ENCODE peak calls at places on chromosomes 4 and X, in eight cellular contexts. One of them, this sample, is unnamed.

GRCh38 chrX:38649227-38649626 is 87.9 kb downstream of the TSPAN7 start:
- DNase-seq in CD4-positive, alpha-beta T cell: no peak
- DNase-seq in heart right ventricle: no peak
- DNase-seq in lower leg skin: no peak
- DNase-seq in GM12865: no peak
- DNase-seq in astrocyte of the spinal cord: no peak
- DNase-seq in stomach: no peak
- DNase-seq in neural progenitor cell: no peak
- DNase-seq in this sample: no peak

GRCh38 chrX:120690344-120690743 is 60.5 kb upstream of the C1GALT1C1 start:
- DNase-seq in stomach: no peak
- DNase-seq in astrocyte of the spinal cord: no peak
- DNase-seq in lower leg skin: no peak
- DNase-seq in GM12865: no peak
- DNase-seq in neural progenitor cell: no peak
- DNase-seq in heart right ventricle: no peak
- DNase-seq in CD4-positive, alpha-beta T cell: no peak
- DNase-seq in this sample: no peak

GRCh38 chr4:174425669-174426068 is 96.6 kb downstream of the HPGD start:
- DNase-seq in GM12865: no peak
- DNase-seq in astrocyte of the spinal cord: no peak
- DNase-seq in lower leg skin: no peak
- DNase-seq in stomach: no peak
- DNase-seq in heart right ventricle: no peak
- DNase-seq in neural progenitor cell: no peak
- DNase-seq in CD4-positive, alpha-beta T cell: no peak
- DNase-seq in this sample: no peak

GRCh38 chr4:7462509-7462971 is 27.8 kb upstream of the PSAPL1 start:
- DNase-seq in astrocyte of the spinal cord: no peak
- DNase-seq in stomach: peak; percentile 32
- DNase-seq in neural progenitor cell: peak; percentile 78
- DNase-seq in heart right ventricle: no peak
- DNase-seq in lower leg skin: no peak
- DNase-seq in CD4-positive, alpha-beta T cell: no peak
- DNase-seq in GM12865: no peak
- DNase-seq in this sample: no peak

GRCh38 chr4:4410271-4410670 is 23.4 kb downstream of the NSG1 start:
- DNase-seq in heart right ventricle: no peak
- DNase-seq in stomach: no peak
- DNase-seq in CD4-positive, alpha-beta T cell: no peak
- DNase-seq in astrocyte of the spinal cord: no peak
- DNase-seq in neural progenitor cell: no peak
- DNase-seq in lower leg skin: no peak
- DNase-seq in GM12865: no peak
- DNase-seq in this sample: no peak

GRCh38 chrX:8304668-8305067 is 133.6 kb upstream of the VCX2 start:
- DNase-seq in GM12865: no peak
- DNase-seq in stomach: no peak
- DNase-seq in astrocyte of the spinal cord: no peak
- DNase-seq in neural progenitor cell: no peak
- DNase-seq in CD4-positive, alpha-beta T cell: no peak
- DNase-seq in lower leg skin: no peak
- DNase-seq in heart right ventricle: no peak
- DNase-seq in this sample: no peak

GRCh38 chr4:1533501-1534064 is 127.3 kb upstream of the NKX1-1 start:
- DNase-seq in astrocyte of the spinal cord: no peak
- DNase-seq in GM12865: no peak
- DNase-seq in lower leg skin: no peak
- DNase-seq in stomach: no peak
- DNase-seq in neural progenitor cell: no peak
- DNase-seq in heart right ventricle: peak; percentile 3
- DNase-seq in CD4-positive, alpha-beta T cell: no peak
- DNase-seq in this sample: no peak

GRCh38 chr4:102503301-102503746 is 2.2 kb downstream of the NFKB1 start:
- DNase-seq in astrocyte of the spinal cord: no peak
- DNase-seq in GM12865: peak; percentile 55
- DNase-seq in lower leg skin: no peak
- DNase-seq in stomach: no peak
- DNase-seq in heart right ventricle: no peak
- DNase-seq in CD4-positive, alpha-beta T cell: no peak
- DNase-seq in neural progenitor cell: no peak
- DNase-seq in this sample: no peak

GRCh38 chr4:74311696-74312313 is 3.5 kb downstream of the EPGN start:
- DNase-seq in GM12865: peak; percentile 70
- DNase-seq in heart right ventricle: no peak
- DNase-seq in astrocyte of the spinal cord: peak; percentile 70
- DNase-seq in stomach: no peak
- DNase-seq in neural progenitor cell: peak; percentile 68
- DNase-seq in lower leg skin: no peak
- DNase-seq in CD4-positive, alpha-beta T cell: no peak
- DNase-seq in this sample: no peak

DNA sequence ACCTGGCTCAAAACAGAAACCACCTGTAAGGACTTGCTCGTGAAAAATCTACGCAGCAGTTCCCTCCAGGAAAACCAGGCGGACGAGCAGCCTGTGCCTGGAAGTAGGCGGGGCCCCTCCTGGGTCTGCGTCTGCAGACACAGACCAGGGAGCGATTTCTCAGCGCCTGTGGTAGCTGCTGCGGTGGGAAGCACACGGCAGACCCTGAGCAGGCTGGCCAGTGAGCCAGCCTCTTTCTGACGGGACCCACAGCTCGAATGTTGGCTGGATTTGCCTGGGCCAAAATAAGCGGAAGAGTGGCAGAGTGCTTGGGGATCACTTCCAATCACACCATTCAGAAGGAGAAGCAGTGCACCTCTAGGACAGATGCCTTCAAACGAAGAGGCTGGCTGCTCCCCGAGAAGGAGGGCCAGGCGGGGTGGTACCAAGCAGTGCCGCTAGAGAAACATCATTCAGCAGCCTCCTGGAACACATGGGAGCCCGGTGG is 86.0 kb downstream of the GATB start:
- DNase-seq in lower leg skin: peak; percentile 90
- DNase-seq in CD4-positive, alpha-beta T cell: no peak
- DNase-seq in GM12865: no peak
- DNase-seq in stomach: peak; percentile 70
- DNase-seq in neural progenitor cell: peak; percentile 73
- DNase-seq in astrocyte of the spinal cord: peak; percentile 61
- DNase-seq in heart right ventricle: peak; percentile 36
- DNase-seq in this sample: peak; percentile 71
- TF ChIP-seq CTCF in lower leg skin: no peak
- TF ChIP-seq CTCF in CD4-positive, alpha-beta T cell: no peak
- TF ChIP-seq CTCF in GM12865: no peak
- TF ChIP-seq CTCF in stomach: no peak
- TF ChIP-seq CTCF in neural progenitor cell: no peak
- TF ChIP-seq CTCF in astrocyte of the spinal cord: no peak
- TF ChIP-seq CTCF in heart right ventricle: no peak
- TF ChIP-seq CTCF in this sample: no peak

GRCh38 chr4:23853986-23854385 is 35.9 kb downstream of the PPARGC1A start:
- DNase-seq in heart right ventricle: no peak
- DNase-seq in neural progenitor cell: no peak
- DNase-seq in GM12865: no peak
- DNase-seq in astrocyte of the spinal cord: no peak
- DNase-seq in CD4-positive, alpha-beta T cell: no peak
- DNase-seq in stomach: no peak
- DNase-seq in lower leg skin: no peak
- DNase-seq in this sample: no peak

GRCh38 chr4:23856630-23857029 is 33.2 kb downstream of the PPARGC1A start:
- DNase-seq in neural progenitor cell: no peak
- DNase-seq in stomach: peak; percentile 92
- DNase-seq in lower leg skin: no peak
- DNase-seq in CD4-positive, alpha-beta T cell: no peak
- DNase-seq in astrocyte of the spinal cord: no peak
- DNase-seq in heart right ventricle: peak; percentile 36
- DNase-seq in GM12865: no peak
- DNase-seq in this sample: no peak

GRCh38 chr4:23861897-23862296 is 27.9 kb downstream of the PPARGC1A start:
- DNase-seq in neural progenitor cell: no peak
- DNase-seq in GM12865: no peak
- DNase-seq in stomach: no peak
- DNase-seq in CD4-positive, alpha-beta T cell: no peak
- DNase-seq in heart right ventricle: no peak
- DNase-seq in astrocyte of the spinal cord: no peak
- DNase-seq in lower leg skin: no peak
- DNase-seq in this sample: no peak

GRCh38 chr4:23855912-23856605 is 33.8 kb downstream of the PPARGC1A start:
- DNase-seq in heart right ventricle: no peak
- DNase-seq in CD4-positive, alpha-beta T cell: no peak
- DNase-seq in stomach: no peak
- DNase-seq in GM12865: no peak
- DNase-seq in astrocyte of the spinal cord: peak; percentile 80
- DNase-seq in neural progenitor cell: no peak
- DNase-seq in lower leg skin: no peak
- DNase-seq in this sample: no peak

GRCh38 chr4:23857353-23857752 is 32.5 kb downstream of the PPARGC1A start:
- DNase-seq in stomach: no peak
- DNase-seq in astrocyte of the spinal cord: peak; percentile 43
- DNase-seq in GM12865: no peak
- DNase-seq in lower leg skin: no peak
- DNase-seq in neural progenitor cell: no peak
- DNase-seq in heart right ventricle: no peak
- DNase-seq in CD4-positive, alpha-beta T cell: no peak
- DNase-seq in this sample: no peak
- TF ChIP-seq CTCF in stomach: no peak
- TF ChIP-seq CTCF in astrocyte of the spinal cord: peak; percentile 30
- TF ChIP-seq CTCF in GM12865: no peak
- TF ChIP-seq CTCF in lower leg skin: no peak
- TF ChIP-seq CTCF in neural progenitor cell: peak; percentile 14
- TF ChIP-seq CTCF in heart right ventricle: peak; percentile 30
- TF ChIP-seq CTCF in CD4-positive, alpha-beta T cell: no peak
- TF ChIP-seq CTCF in this sample: no peak

GRCh38 chrX:44944894-44945293 is 71.9 kb downstream of the KDM6A start:
- DNase-seq in lower leg skin: no peak
- DNase-seq in heart right ventricle: no peak
- DNase-seq in neural progenitor cell: no peak
- DNase-seq in astrocyte of the spinal cord: no peak
- DNase-seq in CD4-positive, alpha-beta T cell: no peak
- DNase-seq in stomach: no peak
- DNase-seq in GM12865: no peak
- DNase-seq in this sample: no peak

GRCh38 chrX:44947995-44948394 is 75.0 kb downstream of the KDM6A start:
- DNase-seq in neural progenitor cell: peak; percentile 31
- DNase-seq in stomach: no peak
- DNase-seq in CD4-positive, alpha-beta T cell: no peak
- DNase-seq in lower leg skin: no peak
- DNase-seq in astrocyte of the spinal cord: no peak
- DNase-seq in heart right ventricle: no peak
- DNase-seq in GM12865: no peak
- DNase-seq in this sample: no peak

GRCh38 chrX:44946771-44947170 is 73.8 kb downstream of the KDM6A start:
- DNase-seq in stomach: no peak
- DNase-seq in GM12865: no peak
- DNase-seq in neural progenitor cell: no peak
- DNase-seq in astrocyte of the spinal cord: peak; percentile 16
- DNase-seq in lower leg skin: no peak
- DNase-seq in CD4-positive, alpha-beta T cell: no peak
- DNase-seq in heart right ventricle: no peak
- DNase-seq in this sample: no peak

GRCh38 chrX:44943007-44943406 is 70.0 kb downstream of the KDM6A start:
- DNase-seq in neural progenitor cell: no peak
- DNase-seq in heart right ventricle: no peak
- DNase-seq in CD4-positive, alpha-beta T cell: no peak
- DNase-seq in stomach: no peak
- DNase-seq in lower leg skin: no peak
- DNase-seq in astrocyte of the spinal cord: no peak
- DNase-seq in GM12865: no peak
- DNase-seq in this sample: no peak

GRCh38 chrX:44945736-44946135 is 72.7 kb downstream of the KDM6A start:
- DNase-seq in astrocyte of the spinal cord: no peak
- DNase-seq in GM12865: peak; percentile 1
- DNase-seq in lower leg skin: no peak
- DNase-seq in neural progenitor cell: no peak
- DNase-seq in CD4-positive, alpha-beta T cell: no peak
- DNase-seq in heart right ventricle: no peak
- DNase-seq in stomach: no peak
- DNase-seq in this sample: no peak
- TF ChIP-seq CTCF in astrocyte of the spinal cord: peak; percentile 1
- TF ChIP-seq CTCF in GM12865: peak; percentile 7
- TF ChIP-seq CTCF in lower leg skin: no peak
- TF ChIP-seq CTCF in neural progenitor cell: peak; percentile 21
- TF ChIP-seq CTCF in CD4-positive, alpha-beta T cell: no peak
- TF ChIP-seq CTCF in heart right ventricle: no peak
- TF ChIP-seq CTCF in stomach: no peak
- TF ChIP-seq CTCF in this sample: no peak

GRCh38 chr4:24470681-24471622 is 113.4 kb downstream of the DHX15 start:
- DNase-seq in heart right ventricle: peak; percentile 30
- DNase-seq in astrocyte of the spinal cord: peak; percentile 57
- DNase-seq in neural progenitor cell: peak; percentile 68
- DNase-seq in CD4-positive, alpha-beta T cell: no peak
- DNase-seq in stomach: no peak
- DNase-seq in lower leg skin: no peak
- DNase-seq in GM12865: peak; percentile 21
- DNase-seq in this sample: peak; percentile 66
- TF ChIP-seq CTCF in heart right ventricle: no peak
- TF ChIP-seq CTCF in astrocyte of the spinal cord: no peak
- TF ChIP-seq CTCF in neural progenitor cell: no peak
- TF ChIP-seq CTCF in CD4-positive, alpha-beta T cell: no peak
- TF ChIP-seq CTCF in stomach: no peak
- TF ChIP-seq CTCF in lower leg skin: no peak
- TF ChIP-seq CTCF in GM12865: no peak
- TF ChIP-seq CTCF in this sample: no peak

DNA sequence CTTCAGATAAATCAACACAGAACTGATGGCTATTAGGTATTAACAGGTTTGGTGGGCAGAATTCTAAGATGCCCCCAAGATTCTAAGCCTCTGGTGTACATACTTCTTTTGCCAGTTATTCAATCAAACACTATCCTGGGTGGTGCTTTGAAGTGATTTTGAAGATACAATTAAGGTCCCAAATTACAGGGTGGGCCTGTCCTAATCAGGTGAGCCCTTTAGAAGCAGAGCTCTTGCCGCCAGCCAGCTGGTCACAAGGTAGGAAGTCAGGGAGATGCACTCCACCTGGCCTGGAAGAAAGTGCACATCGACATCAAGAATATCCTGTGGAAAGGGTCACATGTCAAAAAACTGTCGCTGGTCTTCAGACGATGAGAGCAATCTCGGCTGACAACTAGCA is 29.5 kb downstream of the ASB9 start:
- DNase-seq in heart right ventricle: no peak
- DNase-seq in GM12865: no peak
- DNase-seq in stomach: no peak
- DNase-seq in lower leg skin: no peak
- DNase-seq in neural progenitor cell: no peak
- DNase-seq in astrocyte of the spinal cord: no peak
- DNase-seq in CD4-positive, alpha-beta T cell: no peak
- DNase-seq in this sample: no peak
- TF ChIP-seq CTCF in heart right ventricle: no peak
- TF ChIP-seq CTCF in GM12865: no peak
- TF ChIP-seq CTCF in stomach: no peak
- TF ChIP-seq CTCF in lower leg skin: no peak
- TF ChIP-seq CTCF in neural progenitor cell: no peak
- TF ChIP-seq CTCF in astrocyte of the spinal cord: no peak
- TF ChIP-seq CTCF in CD4-positive, alpha-beta T cell: no peak
- TF ChIP-seq CTCF in this sample: no peak

GRCh38 chr4:82275431-82276423 is 98.1 kb downstream of the HNRNPD start:
- DNase-seq in stomach: no peak
- DNase-seq in GM12865: no peak
- DNase-seq in lower leg skin: no peak
- DNase-seq in heart right ventricle: no peak
- DNase-seq in CD4-positive, alpha-beta T cell: no peak
- DNase-seq in neural progenitor cell: no peak
- DNase-seq in astrocyte of the spinal cord: no peak
- DNase-seq in this sample: no peak
- TF ChIP-seq CTCF in stomach: no peak
- TF ChIP-seq CTCF in GM12865: peak; percentile 19
- TF ChIP-seq CTCF in lower leg skin: no peak
- TF ChIP-seq CTCF in heart right ventricle: no peak
- TF ChIP-seq CTCF in CD4-positive, alpha-beta T cell: no peak
- TF ChIP-seq CTCF in neural progenitor cell: no peak
- TF ChIP-seq CTCF in astrocyte of the spinal cord: no peak
- TF ChIP-seq CTCF in this sample: no peak